ENCODE peak calls at places on chromosomes 2 and 18, in six cellular contexts. M is SK-N-SH, Z is HepG2, Q is H1, Y is K562, K is GM12878. D is an unnamed sample.

GRCh38 chr2:70340921-70341765 is 39.3 kb upstream of the FAM136A start:
- DNase-seq in Z (peak; percentile 62), M (peak; percentile 76), K (no peak), Q (peak; percentile 68), Y (peak; percentile 78), D (peak; percentile 47)

GRCh38 chr2:14363976-14364375 is 268.5 kb upstream of the LRATD1 start:
- DNase-seq in Y (no peak), K (no peak), Z (no peak), M (no peak), Q (no peak), D (no peak)

GRCh38 chr2:7788736-7789135 is 871.5 kb downstream of the RNF144A start:
- DNase-seq in K (no peak), M (no peak), Q (no peak), Z (no peak), Y (no peak), D (no peak)

GRCh38 chr18:68840554-68841263 is 42.8 kb downstream of the CCDC102B start:
- DNase-seq in Q (no peak), M (no peak), Y (no peak), K (no peak), Z (peak; percentile 41), D (no peak)

GRCh38 chr2:118044103-118044716 is 30.3 kb upstream of the CCDC93 start:
- DNase-seq in Q (no peak), M (no peak), Y (no peak), Z (no peak), K (no peak), D (no peak)

GRCh38 chr2:20125164-20125563 is 73.7 kb upstream of the LAPTM4A start:
- DNase-seq in K (no peak), M (no peak), Y (no peak), Q (no peak), Z (no peak), D (no peak)

GRCh38 chr2:12755384-12755783 is 38.6 kb downstream of the TRIB2 start:
- DNase-seq in K (no peak), Y (no peak), Z (no peak), Q (no peak), M (no peak), D (no peak)

GRCh38 chr2:113156278-113157107 is 17.3 kb upstream of the PSD4 start:
- DNase-seq in Q (peak; percentile 52), K (no peak), Y (no peak), Z (peak; percentile 85), M (no peak), D (no peak)

GRCh38 chr18:31493941-31494340 is 4.0 kb upstream of the DSG2 start:
- DNase-seq in M (no peak), K (no peak), Y (no peak), Z (no peak), Q (no peak), D (no peak)

GRCh38 chr2:102915128-102915527 is 153.3 kb downstream of the TMEM182 start:
- DNase-seq in Y (no peak), K (no peak), Z (peak; percentile 7), Q (no peak), M (no peak), D (no peak)

GRCh38 chr2:68352651-68353386 is 12.3 kb upstream of the PLEK start:
- DNase-seq in K (no peak), Q (no peak), M (no peak), Z (no peak), Y (peak; percentile 38), D (no peak)

GRCh38 chr18:58392336-58393000 is 236.4 kb downstream of the ALPK2 start:
- DNase-seq in M (no peak), K (no peak), Y (no peak), Q (no peak), Z (no peak), D (no peak)

GRCh38 chr2:205739618-205740017 is 57.3 kb downstream of the NRP2 start:
- DNase-seq in Y (no peak), Q (no peak), M (peak; percentile 59), Z (no peak), K (no peak), D (no peak)

GRCh38 chr2:233929352-233929843 is 12.2 kb downstream of the TRPM8 start:
- DNase-seq in Z (no peak), Q (peak; percentile 48), K (no peak), Y (no peak), M (no peak), D (no peak)

GRCh38 chr2:84417453-84417852 is 41.6 kb downstream of the SUCLG1 start:
- DNase-seq in Z (no peak), Q (no peak), M (no peak), K (no peak), Y (no peak), D (no peak)

GRCh38 chr2:158381978-158382377 is 74.6 kb downstream of the CCDC148 start:
- DNase-seq in Z (no peak), Q (no peak), Y (no peak), K (no peak), M (no peak), D (no peak)

GRCh38 chr2:127498386-127498785 is 27.9 kb downstream of the IWS1 start:
- DNase-seq in K (no peak), M (no peak), Q (no peak), Z (peak; percentile 35), Y (no peak), D (no peak)

GRCh38 chr18:76557026-76557575 is 62.1 kb upstream of the ZNF516 start:
- DNase-seq in Y (no peak), M (no peak), K (no peak), Q (no peak), Z (peak; percentile 49), D (no peak)

GRCh38 chr2:15908371-15908770 is 32.0 kb upstream of the MYCN start:
- DNase-seq in K (no peak), Z (no peak), M (no peak), Q (peak; percentile 19), Y (no peak), D (no peak)

GRCh38 chr2:238094438-238095022 is 5.6 kb upstream of the ESPNL start:
- DNase-seq in Y (no peak), K (no peak), Z (no peak), M (peak; percentile 19), Q (no peak), D (no peak)

GRCh38 chr2:212752730-212753351 is 214.2 kb upstream of the ERBB4 start:
- DNase-seq in Y (no peak), M (no peak), K (no peak), Z (no peak), Q (peak; percentile 46), D (no peak)

GRCh38 chr2:164570475-164570874 is 50.8 kb downstream of the GRB14 start:
- DNase-seq in M (no peak), K (no peak), Q (no peak), Z (no peak), Y (no peak), D (no peak)

GRCh38 chr2:117958186-117958585 is 55.7 kb downstream of the CCDC93 start:
- DNase-seq in Y (no peak), M (no peak), Q (no peak), Z (no peak), K (no peak), D (no peak)

GRCh38 chr2:15733867-15734765 is 142.4 kb downstream of the DDX1 start:
- DNase-seq in M (no peak), Z (peak; percentile 71), Y (no peak), Q (no peak), K (no peak), D (no peak)

GRCh38 chr2:31268344-31268743 is 34.4 kb downstream of the EHD3 start:
- DNase-seq in K (no peak), Z (no peak), M (no peak), Y (no peak), Q (no peak), D (no peak)
- TF ChIP-seq CTCF in K (no peak), Z (no peak), M (peak; percentile 14), Y (peak; percentile 19), Q (peak; percentile 23), D (no peak)

GRCh38 chr2:149765003-149765402 is 177.4 kb upstream of the MMADHC start:
- DNase-seq in M (no peak), Q (no peak), Z (no peak), K (no peak), Y (no peak), D (no peak)

GRCh38 chr2:149766339-149766738 is 178.8 kb upstream of the MMADHC start:
- DNase-seq in Q (no peak), Z (no peak), M (no peak), K (no peak), Y (no peak), D (no peak)

GRCh38 chr2:149767516-149767974 is 180.0 kb upstream of the MMADHC start:
- DNase-seq in M (no peak), Q (no peak), Y (no peak), Z (no peak), K (no peak), D (no peak)

GRCh38 chr2:149765636-149766035 is 178.1 kb upstream of the MMADHC start:
- DNase-seq in Y (no peak), M (no peak), Q (no peak), K (no peak), Z (no peak), D (no peak)

DNA sequence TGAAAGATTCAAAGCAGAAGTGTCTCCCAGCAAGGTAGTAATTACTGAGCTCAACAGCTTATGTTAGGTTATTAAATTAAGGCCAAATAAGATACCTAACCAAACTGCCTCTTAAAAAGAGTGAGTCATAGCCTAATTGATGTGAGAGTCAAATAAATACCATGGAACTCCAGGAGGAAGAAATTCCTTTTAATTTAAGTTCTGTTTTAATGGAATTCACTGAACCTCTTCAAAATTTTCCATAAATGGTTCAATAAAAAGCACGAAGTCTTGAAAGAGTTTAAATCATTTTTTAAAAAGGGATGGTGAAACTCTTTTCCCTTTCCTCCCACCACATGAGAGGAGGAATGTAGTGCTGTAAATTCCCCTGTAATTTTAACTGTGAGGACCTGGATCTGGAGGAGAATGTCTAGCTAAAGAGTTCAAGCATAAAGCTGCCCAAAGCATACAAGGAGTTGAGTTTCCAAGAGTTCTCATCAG is 180.8 kb upstream of the MMADHC start:
- DNase-seq in Q (no peak), Z (no peak), Y (no peak), M (no peak), K (no peak), D (no peak)
- TF ChIP-seq GABPA in Q (no peak), Z (no peak), Y (no peak), M (no peak), K (no peak), D (no peak)

DNA sequence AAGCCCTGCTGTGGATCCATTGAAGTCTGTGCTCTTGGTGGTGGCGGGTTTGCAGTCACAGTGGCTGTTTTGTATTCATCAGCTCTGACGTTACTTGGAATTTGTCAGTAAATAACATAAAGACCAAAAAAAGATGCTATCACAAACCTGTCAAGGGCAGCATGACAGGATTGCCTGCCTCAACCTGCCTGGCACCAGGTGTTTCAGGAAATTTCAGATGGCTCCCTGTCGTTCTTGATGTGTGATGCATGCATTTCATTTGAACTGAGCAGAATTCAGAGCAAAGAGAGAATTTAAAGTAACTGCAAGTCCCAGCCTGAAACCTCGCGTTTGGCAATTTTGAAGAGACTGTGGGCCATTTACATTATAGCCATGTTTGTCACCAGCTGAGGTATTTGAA is 50.3 kb upstream of the EPC2 start:
- DNase-seq in Y (no peak), Z (no peak), K (no peak), M (no peak), Q (no peak), D (no peak)
- H3K4me3 ChIP-seq in Y (no peak overlapping the region), Z (no peak overlapping the region), K (no peak overlapping the region), M (no peak overlapping the region), Q (no peak overlapping the region), D (no peak overlapping the region)

DNA sequence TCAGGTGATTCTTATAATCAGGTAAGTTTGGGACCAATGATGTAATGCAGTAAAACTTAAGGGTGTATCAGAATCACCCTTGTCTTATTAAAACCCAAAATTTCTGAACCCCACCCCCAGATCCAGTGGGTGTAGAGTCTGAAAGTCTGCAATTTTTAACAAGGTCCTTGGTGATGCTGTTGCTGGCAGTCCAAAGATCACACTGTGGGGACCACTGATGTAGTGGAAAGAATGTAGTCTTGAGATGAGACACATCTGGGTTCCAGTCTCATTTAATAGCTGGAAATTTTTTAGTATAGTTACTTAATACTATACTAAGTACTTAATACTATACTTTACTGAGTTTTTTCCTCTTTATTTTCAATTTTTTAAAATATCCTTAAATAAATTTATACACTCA is 258.4 kb downstream of the PLCL1 start:
- DNase-seq in Y (no peak), Q (no peak), M (no peak), K (no peak), Z (no peak), D (no peak)
- TF ChIP-seq CTCF in Y (no peak), Q (no peak), M (no peak), K (no peak), Z (no peak), D (no peak)

D was measured in HL-60.